ENCODE peak calls at places on chromosome 12, in eight cellular contexts. V, S, H, U, J, G, Q and C are unnamed samples.

GRCh38 chr12:107512391-107512790 is 173.2 kb upstream of the PWP1 start:
- DNase-seq in V (no peak), S (no peak), H (no peak), U (peak), J (no peak), G (no peak), Q (no peak), C (no peak)

GRCh38 chr12:14777271-14777670 is 26.0 kb downstream of the WBP11 start:
- DNase-seq in V (no peak), S (no peak), H (no peak), U (no peak), J (peak), G (no peak), Q (peak), C (no peak)

GRCh38 chr12:122943196-122943595 is 23.1 kb downstream of the ABCB9 start:
- DNase-seq in V (no peak), S (no peak), H (no peak), U (no peak), J (peak), G (no peak), Q (no peak), C (no peak)

GRCh38 chr12:132153501-132154340 is 9.5 kb downstream of the NOC4L start:
- DNase-seq in V (peak), S (peak), H (peak), U (peak), J (peak), G (peak), Q (peak), C (peak)

GRCh38 chr12:105469701-105470100 is 139.2 kb downstream of the C12orf75 start:
- DNase-seq in V (no peak), S (no peak), H (no peak), U (no peak), J (no peak), G (no peak), Q (no peak), C (no peak)

GRCh38 chr12:18752280-18752920 is 14.5 kb downstream of the CAPZA3 start:
- DNase-seq in V (no peak), S (no peak), H (no peak), U (peak), J (peak), G (no peak), Q (no peak), C (peak)

GRCh38 chr12:101200145-101200544 is 9.9 kb downstream of the SLC5A8 start:
- DNase-seq in V (no peak), S (no peak), H (no peak), U (no peak), J (no peak), G (no peak), Q (no peak), C (no peak)

GRCh38 chr12:122137681-122138080 is 36.3 kb downstream of the IL31 start:
- DNase-seq in V (no peak), S (no peak), H (no peak), U (no peak), J (no peak), G (no peak), Q (no peak), C (no peak)

GRCh38 chr12:129467749-129468148 is 436.1 kb downstream of the TMEM132D start:
- DNase-seq in V (no peak), S (no peak), H (no peak), U (no peak), J (no peak), G (no peak), Q (no peak), C (no peak)

GRCh38 chr12:96069511-96070231 is 34.3 kb upstream of the LTA4H start:
- DNase-seq in V (no peak), S (no peak), H (no peak), U (no peak), J (no peak), G (no peak), Q (no peak), C (no peak)

GRCh38 chr12:6956332-6956727 is 5.2 kb downstream of the PTPN6 start:
- DNase-seq in V (peak), S (no peak), H (no peak), U (no peak), J (no peak), G (no peak), Q (no peak), C (no peak)

GRCh38 chr12:56884421-56884820 is 49.8 kb downstream of the SDR9C7 start:
- DNase-seq in V (no peak), S (no peak), H (no peak), U (peak), J (no peak), G (no peak), Q (no peak), C (no peak)

GRCh38 chr12:130838284-130838950 is 633 bp downstream of the STX2 start:
- DNase-seq in V (no peak), S (no peak), H (peak), U (peak), J (peak), G (peak), Q (no peak), C (peak)